ENCODE peak calls at places on chromosomes 13 and 19, in four cellular contexts. D is NCI-H2107; J is stimulated activated CD4-positive, alpha-beta T cell treated with anti-CD3 and anti-CD28 coated beads, TNF-alpha, amount 100 ng/mL, for 24 hours; X is lung microvascular endothelial cell. P is an unnamed sample.

GRCh38 chr19:4362871-4363545 is 19.6 kb downstream of the MPND start:
- DNase-seq in D (no peak), J (no peak), X (no peak), P (no peak)

GRCh38 chr13:50914848-50915247 is 5.3 kb downstream of the RNASEH2B start:
- DNase-seq in D (no peak), J (no peak), X (no peak), P (no peak)

GRCh38 chr19:873084-874019 is 13.9 kb downstream of the CFD start:
- DNase-seq in D (no peak), J (no peak), X (no peak), P (no peak)

GRCh38 chr13:57716295-57716694 is 84.8 kb downstream of the PCDH17 start:
- DNase-seq in D (no peak), J (no peak), X (no peak), P (no peak)

GRCh38 chr19:45175663-45176345 is 2.2 kb downstream of the TRAPPC6A start:
- DNase-seq in D (no peak), J (no peak), X (no peak), P (no peak)

GRCh38 chr19:55341191-55342043 is 1.7 kb downstream of the KMT5C start:
- DNase-seq in D (peak; percentile 51), J (peak; percentile 48), X (no peak), P (no peak)

GRCh38 chr19:46976845-46977320 is 42.8 kb upstream of the NPAS1 start:
- DNase-seq in D (no peak), J (no peak), X (peak; percentile 26), P (no peak)

GRCh38 chr19:45147835-45148676 is 12.7 kb downstream of the NKPD1 start:
- DNase-seq in D (no peak), J (no peak), X (no peak), P (no peak)

GRCh38 chr19:2081873-2082810 is 14.0 kb downstream of the MOB3A start:
- DNase-seq in D (no peak), J (no peak), X (no peak), P (no peak)

GRCh38 chr13:110991991-110992508 is 77.2 kb upstream of the ANKRD10 start:
- DNase-seq in D (no peak), J (no peak), X (no peak), P (no peak)

GRCh38 chr13:97235549-97236206 is 13.5 kb downstream of the MBNL2 start:
- DNase-seq in D (no peak), J (no peak), X (no peak), P (no peak)

GRCh38 chr19:4980087-4980486 is 11.2 kb downstream of the KDM4B start:
- DNase-seq in D (no peak), J (no peak), X (no peak), P (no peak)

GRCh38 chr13:39451301-39451700 is 151.7 kb downstream of the LHFPL6 start:
- DNase-seq in D (peak; percentile 20), J (no peak), X (peak; percentile 84), P (peak; percentile 32)

GRCh38 chr13:62185631-62186256 is 770.1 kb upstream of the PCDH20 start:
- DNase-seq in D (no peak), J (no peak), X (no peak), P (no peak)

GRCh38 chr19:1991018-1991390 is 24.5 kb downstream of the BTBD2 start:
- DNase-seq in D (no peak), J (no peak), X (no peak), P (no peak)

GRCh38 chr13:35720690-35721554 is 244.4 kb upstream of the MAB21L1 start:
- DNase-seq in D (no peak), J (no peak), X (peak; percentile 58), P (no peak)

GRCh38 chr19:23321953-23322549 is 71.9 kb upstream of the ZNF724 start:
- DNase-seq in D (no peak), J (no peak), X (no peak), P (no peak)